ENCODE peak calls at places on chromosomes 2 and 18, in nine cellular contexts. One of them, this sample, is unnamed.

GRCh38 chr2:203808041-203808750 is 59.4 kb upstream of the CTLA4 start:
- DNase-seq in CD8-positive, alpha-beta memory T cell: no peak
- DNase-seq in adrenal gland: no peak
- DNase-seq in NCI-H82: no peak
- DNase-seq in nephron progenitor cell: no peak
- DNase-seq in activated T-cell treated with anti-CD3 and anti-CD28 coated beads for 1 hour: no peak
- DNase-seq in LoVo: no peak
- DNase-seq in germinal center: no peak
- DNase-seq in occipital lobe: no peak
- DNase-seq in this sample: no peak

GRCh38 chr2:200247494-200247893 is 59.0 kb upstream of the SPATS2L start:
- DNase-seq in nephron progenitor cell: no peak
- DNase-seq in germinal center: no peak
- DNase-seq in CD8-positive, alpha-beta memory T cell: no peak
- DNase-seq in activated T-cell treated with anti-CD3 and anti-CD28 coated beads for 1 hour: no peak
- DNase-seq in NCI-H82: no peak
- DNase-seq in occipital lobe: no peak
- DNase-seq in LoVo: no peak
- DNase-seq in adrenal gland: no peak
- DNase-seq in this sample: no peak

GRCh38 chr2:238100049-238100820 is at the start of gene ESPNL:
- DNase-seq in NCI-H82: peak; percentile 89
- DNase-seq in adrenal gland: no peak
- DNase-seq in CD8-positive, alpha-beta memory T cell: no peak
- DNase-seq in nephron progenitor cell: no peak
- DNase-seq in occipital lobe: no peak
- DNase-seq in activated T-cell treated with anti-CD3 and anti-CD28 coated beads for 1 hour: no peak
- DNase-seq in germinal center: no peak
- DNase-seq in LoVo: no peak
- DNase-seq in this sample: peak; percentile 66

GRCh38 chr2:126828471-126828870 is 70.2 kb upstream of the TEX51 start:
- DNase-seq in germinal center: no peak
- DNase-seq in NCI-H82: no peak
- DNase-seq in CD8-positive, alpha-beta memory T cell: no peak
- DNase-seq in activated T-cell treated with anti-CD3 and anti-CD28 coated beads for 1 hour: no peak
- DNase-seq in occipital lobe: no peak
- DNase-seq in adrenal gland: no peak
- DNase-seq in nephron progenitor cell: no peak
- DNase-seq in LoVo: no peak
- DNase-seq in this sample: no peak

GRCh38 chr2:15812187-15812830 is 128.0 kb upstream of the MYCN start:
- DNase-seq in CD8-positive, alpha-beta memory T cell: no peak
- DNase-seq in germinal center: no peak
- DNase-seq in occipital lobe: no peak
- DNase-seq in nephron progenitor cell: no peak
- DNase-seq in NCI-H82: peak; percentile 53
- DNase-seq in LoVo: no peak
- DNase-seq in adrenal gland: no peak
- DNase-seq in activated T-cell treated with anti-CD3 and anti-CD28 coated beads for 1 hour: no peak
- DNase-seq in this sample: no peak

GRCh38 chr18:59837586-59837985 is 62.2 kb upstream of the PMAIP1 start:
- DNase-seq in LoVo: peak; percentile 74
- DNase-seq in nephron progenitor cell: peak; percentile 45
- DNase-seq in germinal center: peak; percentile 72
- DNase-seq in NCI-H82: peak; percentile 86
- DNase-seq in activated T-cell treated with anti-CD3 and anti-CD28 coated beads for 1 hour: peak; percentile 18
- DNase-seq in CD8-positive, alpha-beta memory T cell: peak; percentile 21
- DNase-seq in adrenal gland: peak; percentile 19
- DNase-seq in occipital lobe: no peak
- DNase-seq in this sample: peak; percentile 64

GRCh38 chr2:76314621-76315020 is 603.9 kb upstream of the GCFC2 start:
- DNase-seq in occipital lobe: no peak
- DNase-seq in NCI-H82: no peak
- DNase-seq in germinal center: no peak
- DNase-seq in activated T-cell treated with anti-CD3 and anti-CD28 coated beads for 1 hour: no peak
- DNase-seq in LoVo: no peak
- DNase-seq in nephron progenitor cell: no peak
- DNase-seq in CD8-positive, alpha-beta memory T cell: no peak
- DNase-seq in adrenal gland: no peak
- DNase-seq in this sample: no peak

GRCh38 chr2:107591541-107591940 is 235.2 kb upstream of the RGPD4 start:
- DNase-seq in germinal center: no peak
- DNase-seq in CD8-positive, alpha-beta memory T cell: no peak
- DNase-seq in NCI-H82: no peak
- DNase-seq in occipital lobe: no peak
- DNase-seq in activated T-cell treated with anti-CD3 and anti-CD28 coated beads for 1 hour: no peak
- DNase-seq in LoVo: no peak
- DNase-seq in nephron progenitor cell: no peak
- DNase-seq in adrenal gland: no peak
- DNase-seq in this sample: no peak

GRCh38 chr18:3848316-3848715 is 398.3 kb downstream of the TGIF1 start:
- DNase-seq in activated T-cell treated with anti-CD3 and anti-CD28 coated beads for 1 hour: no peak
- DNase-seq in germinal center: no peak
- DNase-seq in adrenal gland: no peak
- DNase-seq in NCI-H82: no peak
- DNase-seq in CD8-positive, alpha-beta memory T cell: no peak
- DNase-seq in nephron progenitor cell: no peak
- DNase-seq in LoVo: no peak
- DNase-seq in occipital lobe: no peak
- DNase-seq in this sample: no peak

GRCh38 chr18:37442477-37442876 is 123.1 kb downstream of the CELF4 start:
- DNase-seq in occipital lobe: no peak
- DNase-seq in nephron progenitor cell: no peak
- DNase-seq in activated T-cell treated with anti-CD3 and anti-CD28 coated beads for 1 hour: no peak
- DNase-seq in CD8-positive, alpha-beta memory T cell: no peak
- DNase-seq in adrenal gland: no peak
- DNase-seq in LoVo: no peak
- DNase-seq in NCI-H82: peak; percentile 60
- DNase-seq in germinal center: no peak
- DNase-seq in this sample: no peak

GRCh38 chr18:70981400-70982140 is 692.7 kb downstream of the SOCS6 start:
- DNase-seq in LoVo: no peak
- DNase-seq in NCI-H82: no peak
- DNase-seq in activated T-cell treated with anti-CD3 and anti-CD28 coated beads for 1 hour: no peak
- DNase-seq in nephron progenitor cell: no peak
- DNase-seq in CD8-positive, alpha-beta memory T cell: no peak
- DNase-seq in adrenal gland: no peak
- DNase-seq in germinal center: no peak
- DNase-seq in occipital lobe: no peak
- DNase-seq in this sample: peak; percentile 50

GRCh38 chr2:70070557-70071268 is 16.6 kb upstream of the PCBP1 start:
- DNase-seq in activated T-cell treated with anti-CD3 and anti-CD28 coated beads for 1 hour: peak; percentile 39
- DNase-seq in occipital lobe: peak; percentile 65
- DNase-seq in nephron progenitor cell: peak; percentile 42
- DNase-seq in LoVo: peak; percentile 80
- DNase-seq in adrenal gland: peak; percentile 75
- DNase-seq in germinal center: peak; percentile 87
- DNase-seq in NCI-H82: peak; percentile 89
- DNase-seq in CD8-positive, alpha-beta memory T cell: peak; percentile 75
- DNase-seq in this sample: peak; percentile 85

GRCh38 chr2:218295029-218295428 is 2.7 kb upstream of the TMBIM1 start:
- DNase-seq in nephron progenitor cell: no peak
- DNase-seq in germinal center: no peak
- DNase-seq in activated T-cell treated with anti-CD3 and anti-CD28 coated beads for 1 hour: no peak
- DNase-seq in NCI-H82: no peak
- DNase-seq in adrenal gland: no peak
- DNase-seq in CD8-positive, alpha-beta memory T cell: no peak
- DNase-seq in LoVo: no peak
- DNase-seq in occipital lobe: no peak
- DNase-seq in this sample: no peak

GRCh38 chr2:65430515-65431416 is 1.6 kb downstream of the SPRED2 start:
- DNase-seq in activated T-cell treated with anti-CD3 and anti-CD28 coated beads for 1 hour: peak; percentile 38
- DNase-seq in NCI-H82: peak; percentile 82
- DNase-seq in LoVo: peak; percentile 75
- DNase-seq in CD8-positive, alpha-beta memory T cell: peak; percentile 67
- DNase-seq in nephron progenitor cell: peak; percentile 70
- DNase-seq in germinal center: peak; percentile 58
- DNase-seq in occipital lobe: peak; percentile 61
- DNase-seq in adrenal gland: peak; percentile 77
- DNase-seq in this sample: peak; percentile 75

GRCh38 chr2:170680172-170680913 is 34.8 kb upstream of the SP5 start:
- DNase-seq in occipital lobe: no peak
- DNase-seq in CD8-positive, alpha-beta memory T cell: no peak
- DNase-seq in germinal center: no peak
- DNase-seq in adrenal gland: no peak
- DNase-seq in LoVo: no peak
- DNase-seq in nephron progenitor cell: no peak
- DNase-seq in activated T-cell treated with anti-CD3 and anti-CD28 coated beads for 1 hour: no peak
- DNase-seq in NCI-H82: peak; percentile 76
- DNase-seq in this sample: no peak

GRCh38 chr2:111162718-111163331 is 42.1 kb downstream of the BCL2L11 start:
- DNase-seq in LoVo: no peak
- DNase-seq in activated T-cell treated with anti-CD3 and anti-CD28 coated beads for 1 hour: no peak
- DNase-seq in germinal center: peak; percentile 40
- DNase-seq in occipital lobe: no peak
- DNase-seq in adrenal gland: no peak
- DNase-seq in nephron progenitor cell: no peak
- DNase-seq in CD8-positive, alpha-beta memory T cell: no peak
- DNase-seq in NCI-H82: peak; percentile 64
- DNase-seq in this sample: peak; percentile 59

GRCh38 chr2:151379191-151379590 is 21.8 kb downstream of the TNFAIP6 start:
- DNase-seq in adrenal gland: no peak
- DNase-seq in activated T-cell treated with anti-CD3 and anti-CD28 coated beads for 1 hour: no peak
- DNase-seq in occipital lobe: no peak
- DNase-seq in CD8-positive, alpha-beta memory T cell: no peak
- DNase-seq in NCI-H82: no peak
- DNase-seq in germinal center: no peak
- DNase-seq in LoVo: no peak
- DNase-seq in nephron progenitor cell: no peak
- DNase-seq in this sample: no peak

GRCh38 chr2:240365971-240366471 is 69.4 kb upstream of the GPC1 start:
- DNase-seq in occipital lobe: no peak
- DNase-seq in nephron progenitor cell: peak; percentile 2
- DNase-seq in activated T-cell treated with anti-CD3 and anti-CD28 coated beads for 1 hour: no peak
- DNase-seq in adrenal gland: no peak
- DNase-seq in CD8-positive, alpha-beta memory T cell: no peak
- DNase-seq in LoVo: no peak
- DNase-seq in germinal center: no peak
- DNase-seq in NCI-H82: no peak
- DNase-seq in this sample: no peak

GRCh38 chr2:31877008-31877407 is 133.8 kb downstream of the MEMO1 start:
- DNase-seq in activated T-cell treated with anti-CD3 and anti-CD28 coated beads for 1 hour: no peak
- DNase-seq in NCI-H82: no peak
- DNase-seq in LoVo: no peak
- DNase-seq in adrenal gland: no peak
- DNase-seq in CD8-positive, alpha-beta memory T cell: no peak
- DNase-seq in germinal center: no peak
- DNase-seq in nephron progenitor cell: no peak
- DNase-seq in occipital lobe: no peak
- DNase-seq in this sample: no peak

GRCh38 chr2:232643147-232643425 is 9.7 kb downstream of the EFHD1 start:
- DNase-seq in occipital lobe: no peak
- DNase-seq in germinal center: no peak
- DNase-seq in activated T-cell treated with anti-CD3 and anti-CD28 coated beads for 1 hour: no peak
- DNase-seq in CD8-positive, alpha-beta memory T cell: no peak
- DNase-seq in NCI-H82: no peak
- DNase-seq in LoVo: no peak
- DNase-seq in adrenal gland: no peak
- DNase-seq in nephron progenitor cell: no peak
- DNase-seq in this sample: no peak

GRCh38 chr18:3451989-3452749 is 2.2 kb downstream of the TGIF1 start:
- DNase-seq in occipital lobe: no peak
- DNase-seq in adrenal gland: peak; percentile 66
- DNase-seq in nephron progenitor cell: peak; percentile 53
- DNase-seq in LoVo: peak; percentile 62
- DNase-seq in germinal center: peak; percentile 32
- DNase-seq in NCI-H82: peak; percentile 47
- DNase-seq in activated T-cell treated with anti-CD3 and anti-CD28 coated beads for 1 hour: peak; percentile 18
- DNase-seq in CD8-positive, alpha-beta memory T cell: peak; percentile 31
- DNase-seq in this sample: peak; percentile 64

GRCh38 chr2:65537651-65538385 is 105.4 kb upstream of the SPRED2 start:
- DNase-seq in LoVo: no peak
- DNase-seq in occipital lobe: no peak
- DNase-seq in CD8-positive, alpha-beta memory T cell: no peak
- DNase-seq in germinal center: no peak
- DNase-seq in activated T-cell treated with anti-CD3 and anti-CD28 coated beads for 1 hour: no peak
- DNase-seq in adrenal gland: no peak
- DNase-seq in nephron progenitor cell: no peak
- DNase-seq in NCI-H82: no peak
- DNase-seq in this sample: no peak

This sample was measured in SK-N-SH.